ENCODE peak calls at places on chromosomes 4 and X, in four cellular contexts. A is IMR-90, L is mesenchymal stem cell, Z is neuronal stem cell. T is an unnamed sample.

GRCh38 chr4:15677507-15677988 is 4.1 kb upstream of the FAM200B start:
- DNase-seq in A (peak; percentile 48), L (peak; percentile 62), Z (no peak), T (no peak)

GRCh38 chr4:114272226-114272625 is 292.8 kb upstream of the ARSJ start:
- DNase-seq in L (peak; percentile 89), Z (no peak), A (peak; percentile 99), T (no peak)

GRCh38 chrX:41095962-41096955 is 11.0 kb downstream of the USP9X start:
- DNase-seq in Z (no peak), L (peak; percentile 33), A (no peak), T (no peak)

GRCh38 chr4:70718811-70719604 is 2.8 kb upstream of the RUFY3 start:
- DNase-seq in L (no peak), Z (no peak), A (no peak), T (no peak)

GRCh38 chr4:7434766-7435150 is at the start of gene PSAPL1:
- DNase-seq in Z (no peak), A (peak; percentile 3), L (peak; percentile 45), T (peak; percentile 74)

GRCh38 chrX:37746268-37746931 is 33.5 kb upstream of the CYBB start:
- DNase-seq in L (peak; percentile 0), Z (no peak), A (no peak), T (no peak)

GRCh38 chrX:48468247-48468671 is 1.8 kb downstream of the SLC38A5 start:
- DNase-seq in Z (no peak), L (no peak), A (no peak), T (no peak)

GRCh38 chrX:72299891-72300630 is 5.7 kb downstream of the CITED1 start:
- DNase-seq in Z (no peak), L (no peak), A (no peak), T (no peak)

GRCh38 chrX:10014462-10015373 is 47.6 kb downstream of the CLDN34 start:
- DNase-seq in Z (peak; percentile 76), A (peak; percentile 84), L (peak; percentile 88), T (peak; percentile 82)

GRCh38 chrX:96407501-96407900 is 277.1 kb upstream of the DIAPH2 start:
- DNase-seq in L (peak; percentile 79), Z (no peak), A (peak; percentile 80), T (no peak)

GRCh38 chrX:1411331-1411730 is 19.4 kb upstream of the SLC25A6 start:
- DNase-seq in L (no peak), Z (no peak), A (no peak), T (no peak)

GRCh38 chr4:22876281-22876680 is 183.5 kb downstream of the GBA3 start:
- DNase-seq in A (no peak), L (no peak), Z (no peak), T (no peak)

GRCh38 chr4:3252831-3253641 is 4.1 kb downstream of the MSANTD1 start:
- DNase-seq in A (no peak), L (no peak), Z (no peak), T (peak; percentile 27)

GRCh38 chr4:14749910-14750309 is 252.4 kb upstream of the CPEB2 start:
- DNase-seq in A (no peak), Z (no peak), L (peak; percentile 8), T (peak; percentile 46)

GRCh38 chr4:88030565-88031310 is 23.3 kb downstream of the PKD2 start:
- DNase-seq in A (no peak), L (no peak), Z (no peak), T (no peak)

GRCh38 chr4:152063301-152064235 is 302.8 kb upstream of the GATB start:
- DNase-seq in Z (no peak), L (no peak), A (no peak), T (no peak)

GRCh38 chrX:132837126-132837525 is 121.3 kb downstream of the HS6ST2 start:
- DNase-seq in A (no peak), Z (no peak), L (peak; percentile 83), T (no peak)

GRCh38 chr4:48008021-48008596 is 8.4 kb downstream of the CNGA1 start:
- DNase-seq in A (no peak), Z (peak; percentile 32), L (peak; percentile 17), T (no peak)

DNA sequence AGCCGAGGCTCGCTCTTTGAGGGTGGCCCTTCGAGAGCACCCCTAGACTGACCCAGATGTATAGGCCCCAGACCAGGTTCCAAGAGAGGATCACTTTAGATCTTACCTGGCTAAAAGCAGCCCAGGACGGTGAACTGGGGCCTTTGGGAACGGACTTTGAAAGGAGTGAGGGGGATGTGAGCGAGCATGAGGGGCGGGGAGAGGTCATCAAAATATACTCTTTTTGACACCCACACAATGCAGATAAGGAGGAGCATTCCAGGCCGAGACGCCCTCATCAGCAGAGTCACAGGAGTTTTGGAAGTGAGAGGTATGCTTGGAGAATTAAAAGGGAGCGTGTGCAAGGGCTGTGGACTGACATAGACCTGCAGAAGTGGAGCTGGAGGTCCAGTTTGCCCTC is 528 bp downstream of the NSDHL start:
- DNase-seq in Z (no peak), L (no peak), A (no peak), T (no peak)
- H3K4ac ChIP-seq in Z (no peak overlapping the region), L (peak overlapping the region; percentile 69), A (no peak overlapping the region), T (no peak overlapping the region)

DNA sequence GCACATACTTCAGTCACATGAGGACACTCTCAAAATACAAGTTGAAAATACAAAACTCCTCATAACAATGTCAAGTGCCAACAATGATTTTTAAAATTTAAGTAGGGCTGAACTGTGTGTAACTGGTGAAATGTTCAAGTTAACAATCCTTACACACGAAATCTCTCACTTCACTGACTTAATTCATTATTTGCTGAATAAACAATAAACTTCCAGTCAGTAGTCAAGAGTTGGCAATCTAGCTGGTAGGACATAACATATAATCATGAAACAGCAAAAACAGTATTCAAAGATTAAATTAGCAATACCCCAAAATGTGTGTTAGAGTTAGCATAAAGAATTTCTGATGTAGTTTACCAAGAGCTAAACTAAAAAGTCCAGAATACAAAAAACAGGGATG is 1.9 kb upstream of the RAB33B start:
- DNase-seq in Z (no peak), L (no peak), A (no peak), T (no peak)
- H3K4ac ChIP-seq in Z (no peak overlapping the region), L (no peak overlapping the region), A (no peak overlapping the region), T (no peak overlapping the region)

GRCh38 chrX:16869393-16870094 is 618 bp downstream of the RBBP7 start:
- DNase-seq in L (peak; percentile 15), Z (peak; percentile 17), A (peak; percentile 18), T (peak; percentile 58)

GRCh38 chrX:16870861-16871584 is 861 bp upstream of the RBBP7 start:
- DNase-seq in Z (peak; percentile 5), L (peak; percentile 20), A (no peak), T (peak; percentile 73)

GRCh38 chrX:16868920-16869319 is 1.2 kb downstream of the RBBP7 start:
- DNase-seq in L (no peak), A (no peak), Z (no peak), T (no peak)

GRCh38 chrX:16867947-16868346 is 2.2 kb downstream of the RBBP7 start:
- DNase-seq in L (no peak), A (no peak), Z (no peak), T (no peak)

GRCh38 chrX:16870095-16870860 is at the start of gene RBBP7:
- DNase-seq in L (peak; percentile 90), A (peak; percentile 89), Z (peak; percentile 85), T (peak; percentile 96)
- H3K4ac ChIP-seq in L (peak within 1 kb of the TSS; percentile 78), A (peak within 1 kb of the TSS; percentile 74), Z (no peak within 1 kb of the TSS), T (no peak within 1 kb of the TSS)

GRCh38 chrX:23332888-23333821 is 1.5 kb upstream of the PTCHD1 start:
- DNase-seq in L (no peak), Z (no peak), A (no peak), T (peak; percentile 66)

GRCh38 chrX:23331701-23332100 is 2.9 kb upstream of the PTCHD1 start:
- DNase-seq in Z (no peak), A (no peak), L (no peak), T (peak; percentile 51)

GRCh38 chrX:23333842-23334535 is 660 bp upstream of the PTCHD1 start:
- DNase-seq in A (no peak), L (no peak), Z (no peak), T (peak; percentile 76)

GRCh38 chrX:23334536-23334870 is at the start of gene PTCHD1:
- DNase-seq in Z (no peak), A (no peak), L (no peak), T (no peak)

DNA sequence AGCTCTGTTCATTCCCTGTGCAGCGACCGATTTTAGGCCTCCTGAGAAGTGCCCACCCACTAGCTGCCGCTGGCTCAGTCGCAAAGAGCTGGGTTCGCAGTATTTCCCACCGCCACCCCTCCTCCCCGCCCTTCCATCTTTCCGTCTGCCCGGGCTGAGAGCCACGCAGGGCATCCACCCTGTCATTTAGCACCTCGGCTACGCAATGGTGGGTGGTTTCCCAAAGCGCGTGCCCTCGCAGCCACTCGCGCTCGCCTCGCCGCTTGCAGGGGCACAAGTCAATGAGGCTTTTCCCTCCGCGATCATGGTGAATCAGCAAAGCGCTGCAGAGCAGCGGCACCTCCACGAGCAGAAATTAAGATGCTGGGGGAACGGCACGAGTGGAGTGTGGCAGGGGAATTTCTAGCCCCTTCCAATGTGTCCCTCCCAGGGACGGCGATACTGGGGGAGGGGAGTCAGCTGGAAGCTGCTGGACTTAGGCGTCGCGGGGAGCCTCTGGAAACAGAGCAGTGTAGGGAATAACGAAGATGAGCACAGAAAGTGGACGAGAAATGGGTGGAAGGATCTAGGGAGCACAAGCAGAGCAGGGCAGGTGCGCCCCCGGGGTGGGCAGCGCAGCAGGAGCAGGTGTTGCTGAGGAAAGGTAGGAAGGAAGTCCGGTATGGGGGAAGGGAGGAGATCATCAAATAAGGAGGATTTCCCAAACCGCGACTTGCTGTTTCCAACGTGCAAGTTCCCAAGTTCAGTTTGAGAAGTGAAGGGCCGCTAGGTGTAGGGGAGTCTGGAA is 2.4 kb upstream of the PTCHD1 start:
- DNase-seq in A (no peak), L (peak; percentile 10), Z (no peak), T (peak; percentile 42)
- H3K4ac ChIP-seq in A (no peak overlapping the region), L (no peak overlapping the region), Z (no peak overlapping the region), T (no peak overlapping the region)

DNA sequence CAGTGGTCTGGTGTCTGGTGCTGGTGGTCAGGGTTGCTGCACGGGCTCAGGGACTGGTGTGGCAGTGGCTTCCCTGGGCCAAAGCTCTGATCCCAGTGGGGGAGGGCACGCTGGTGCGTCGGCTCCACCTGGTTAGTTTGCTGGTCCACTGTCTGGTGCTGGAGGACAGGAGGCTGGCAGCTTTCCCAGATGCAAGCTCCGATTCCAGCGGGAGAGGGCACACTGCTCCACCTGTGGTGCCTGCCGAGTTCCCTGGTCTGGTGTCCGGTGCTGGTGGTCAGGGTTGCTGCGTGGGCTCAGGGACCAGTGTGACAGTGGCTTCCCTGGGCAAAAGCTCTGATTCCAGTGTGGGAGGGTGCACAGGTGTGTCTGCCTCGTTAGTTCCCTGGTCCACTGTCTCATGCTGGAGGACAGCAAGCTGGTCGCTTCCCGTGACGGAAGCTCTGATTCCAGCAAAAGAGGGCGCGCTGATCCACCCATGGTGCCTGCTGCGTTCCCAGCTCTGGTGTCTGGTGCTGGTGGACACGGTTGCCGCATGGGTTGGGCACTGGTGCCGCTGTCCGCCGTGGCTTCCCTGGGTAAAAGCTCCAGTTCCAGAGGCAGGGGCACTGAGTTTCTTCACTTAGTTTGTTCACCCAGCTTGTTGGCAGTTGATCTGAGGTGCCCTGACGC is 5.8 kb downstream of the VMA21 start:
- DNase-seq in L (no peak), Z (no peak), A (no peak), T (peak; percentile 34)
- H3K4ac ChIP-seq in L (no peak overlapping the region), Z (no peak overlapping the region), A (no peak overlapping the region), T (no peak overlapping the region)

T was measured in H9.